ENCODE peak calls at places on chromosomes 3 and 15, in four cellular contexts. C is H1, R is K562, Z is GM12878. V is an unnamed sample.

GRCh38 chr3:118587847-118588246 is 446.8 kb downstream of the IGSF11 start:
- DNase-seq in C (no peak), R (no peak), Z (peak; percentile 9), V (no peak)

GRCh38 chr3:4271834-4272233 is 31.3 kb upstream of the SETMAR start:
- DNase-seq in C (no peak), R (peak; percentile 39), Z (no peak), V (peak; percentile 8)

GRCh38 chr3:49668861-49669260 is 5.3 kb upstream of the APEH start:
- DNase-seq in C (no peak), R (no peak), Z (no peak), V (peak; percentile 21)

GRCh38 chr3:32238027-32238815 is at the start of gene CMTM8:
- DNase-seq in C (no peak), R (peak; percentile 65), Z (no peak), V (peak; percentile 69)

GRCh38 chr3:37240170-37240945 is 66.0 kb upstream of the LRRFIP2 start:
- DNase-seq in C (no peak), R (no peak), Z (no peak), V (no peak)

GRCh38 chr15:69469467-69470191 is 17.0 kb downstream of the RPLP1 start:
- DNase-seq in C (no peak), R (peak; percentile 46), Z (no peak), V (no peak)

GRCh38 chr3:19946291-19946831 is 536 bp upstream of the RAB5A start:
- DNase-seq in C (peak; percentile 17), R (no peak), Z (no peak), V (no peak)

GRCh38 chr3:16053794-16054193 is 120.7 kb upstream of the GALNT15 start:
- DNase-seq in C (no peak), R (no peak), Z (no peak), V (no peak)

GRCh38 chr3:132006605-132007204 is 28.1 kb downstream of the CPNE4 start:
- DNase-seq in C (no peak), R (peak; percentile 14), Z (no peak), V (peak; percentile 25)

GRCh38 chr3:53254190-53254809 is 1.5 kb downstream of the TKT start:
- DNase-seq in C (no peak), R (no peak), Z (no peak), V (no peak)

GRCh38 chr3:45547764-45548683 is 46.5 kb upstream of the LIMD1 start:
- DNase-seq in C (no peak), R (no peak), Z (no peak), V (no peak)

GRCh38 chr3:146577662-146578061 is 27.5 kb downstream of the PLSCR5 start:
- DNase-seq in C (no peak), R (no peak), Z (no peak), V (peak; percentile 39)

GRCh38 chr15:101326026-101326315 is 30.9 kb upstream of the SNRPA1 start:
- DNase-seq in C (no peak), R (no peak), Z (no peak), V (no peak)

GRCh38 chr3:138440137-138440536 is 5.7 kb downstream of the ESYT3 start:
- DNase-seq in C (no peak), R (no peak), Z (no peak), V (no peak)

GRCh38 chr15:66043264-66043663 is 174.0 kb downstream of the RAB11A start:
- DNase-seq in C (no peak), R (no peak), Z (no peak), V (peak; percentile 65)

GRCh38 chr3:23576379-23576959 is 229.3 kb upstream of the UBE2E1 start:
- DNase-seq in C (no peak), R (no peak), Z (no peak), V (no peak)

GRCh38 chr3:15492847-15493360 is 28.6 kb downstream of the COLQ start:
- DNase-seq in C (no peak), R (no peak), Z (no peak), V (no peak)

GRCh38 chr3:50321844-50322385 is 630 bp downstream of the HYAL2 start:
- DNase-seq in C (no peak), R (no peak), Z (no peak), V (peak; percentile 90)

GRCh38 chr3:119352863-119353527 is 58.8 kb downstream of the ARHGAP31 start:
- DNase-seq in C (no peak), R (no peak), Z (no peak), V (peak; percentile 43)

GRCh38 chr3:62562596-62562995 is 189.2 kb upstream of the FEZF2 start:
- DNase-seq in C (no peak), R (no peak), Z (no peak), V (no peak)

GRCh38 chr3:4981160-4981687 is 2.0 kb downstream of the BHLHE40 start:
- DNase-seq in C (no peak), R (no peak), Z (no peak), V (no peak)

GRCh38 chr3:61645148-61645547 is 83.8 kb downstream of the PTPRG start:
- DNase-seq in C (no peak), R (no peak), Z (no peak), V (peak; percentile 77)

GRCh38 chr3:126111126-126111551 is 27.2 kb upstream of the SLC41A3 start:
- DNase-seq in C (no peak), R (no peak), Z (no peak), V (no peak)

GRCh38 chr3:158683216-158683975 is 10.9 kb upstream of the LXN start:
- DNase-seq in C (no peak), R (no peak), Z (no peak), V (no peak)

GRCh38 chr3:31009881-31010280 is 115.4 kb upstream of the GADL1 start:
- DNase-seq in C (no peak), R (no peak), Z (no peak), V (peak; percentile 46)

GRCh38 chr3:141382571-141382970 is 14.3 kb downstream of the ZBTB38 start:
- DNase-seq in C (no peak), R (no peak), Z (no peak), V (no peak)

GRCh38 chr15:84638103-84638502 is 16.0 kb downstream of the WDR73 start:
- DNase-seq in C (no peak), R (peak; percentile 38), Z (no peak), V (peak; percentile 58)

GRCh38 chr3:71468311-71469130 is 115.0 kb downstream of the FOXP1 start:
- DNase-seq in C (peak; percentile 9), R (no peak), Z (no peak), V (no peak)

GRCh38 chr15:101277038-101277822 is at the start of gene SELENOS:
- DNase-seq in C (no peak), R (peak; percentile 91), Z (no peak), V (peak; percentile 77)

GRCh38 chr3:106345353-106346027 is 476.7 kb upstream of the CBLB start:
- DNase-seq in C (no peak), R (no peak), Z (no peak), V (no peak)

GRCh38 chr15:101487060-101487459 is 2.4 kb downstream of the PCSK6 start:
- DNase-seq in C (no peak), R (no peak), Z (no peak), V (no peak)

DNA sequence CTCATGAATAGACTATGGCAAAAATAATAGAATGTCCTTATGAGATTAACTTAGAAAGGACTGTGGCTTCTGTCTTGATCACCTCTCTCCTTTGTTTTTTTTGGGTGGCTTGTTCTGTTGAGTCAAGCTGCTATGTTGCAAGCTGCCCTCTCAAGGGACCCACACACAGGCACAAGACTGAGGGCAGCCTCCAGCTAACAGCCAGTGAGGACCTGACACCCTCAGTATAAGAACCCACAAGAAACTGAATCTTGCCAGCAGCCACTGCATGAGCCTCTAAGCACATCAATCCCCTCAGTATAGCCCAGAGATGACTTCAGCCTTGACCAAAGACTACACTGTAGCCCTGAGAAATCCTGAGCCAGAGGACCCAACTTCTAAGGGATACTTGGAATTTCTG is 361.1 kb downstream of the MCTP2 start:
- DNase-seq in C (no peak), R (no peak), Z (no peak), V (no peak)
- TF ChIP-seq ATF2 in C (no peak), R (no peak), Z (no peak), V (no peak)

GRCh38 chr15:52751522-52751921 is 38.6 kb downstream of the ONECUT1 start:
- DNase-seq in C (no peak), R (no peak), Z (no peak), V (no peak)

GRCh38 chr15:52745326-52746161 is 44.6 kb downstream of the ONECUT1 start:
- DNase-seq in C (peak; percentile 79), R (no peak), Z (no peak), V (no peak)

GRCh38 chr15:52749250-52749649 is 40.9 kb downstream of the ONECUT1 start:
- DNase-seq in C (no peak), R (no peak), Z (peak; percentile 33), V (no peak)

GRCh38 chr15:52746162-52746721 is 43.9 kb downstream of the ONECUT1 start:
- DNase-seq in C (no peak), R (no peak), Z (no peak), V (peak; percentile 32)
- H3K27ac ChIP-seq in C (peak overlapping the region; percentile 92), R (no peak overlapping the region), Z (no peak overlapping the region), V (no peak overlapping the region)

GRCh38 chr3:180690061-180690460 is 10.8 kb upstream of the CCDC39 start:
- DNase-seq in C (no peak), R (no peak), Z (no peak), V (no peak)

GRCh38 chr3:180698760-180699270 is 19.5 kb upstream of the CCDC39 start:
- DNase-seq in C (no peak), R (no peak), Z (no peak), V (no peak)

GRCh38 chr3:180693656-180694055 is 14.4 kb upstream of the CCDC39 start:
- DNase-seq in C (no peak), R (no peak), Z (no peak), V (no peak)
- TF ChIP-seq ATF2 in C (no peak), R (no peak), Z (no peak), V (no peak)

DNA sequence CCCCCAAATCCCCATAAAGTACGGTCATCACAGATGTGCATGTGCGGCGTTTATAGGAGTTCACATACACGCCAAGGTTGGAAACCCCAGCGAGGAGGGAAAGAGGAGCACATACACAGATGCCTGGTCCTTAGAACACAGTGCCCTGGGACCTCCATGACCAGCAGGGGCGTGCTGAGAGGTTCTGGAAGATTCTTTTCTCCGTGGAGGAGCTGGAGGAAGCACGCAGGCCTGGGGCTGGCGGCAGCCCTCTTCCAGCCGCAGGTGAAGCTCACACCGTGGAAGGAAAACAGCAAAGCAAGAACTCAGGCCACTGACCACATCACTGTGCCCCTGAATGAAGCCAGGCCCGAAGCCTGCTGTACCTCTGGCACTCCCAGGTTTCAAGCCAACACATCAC is 61.0 kb upstream of the SEC61A1 start:
- DNase-seq in C (no peak), R (no peak), Z (no peak), V (no peak)
- H3K27ac ChIP-seq in C (no peak overlapping the region), R (no peak overlapping the region), Z (no peak overlapping the region), V (no peak overlapping the region)

DNA sequence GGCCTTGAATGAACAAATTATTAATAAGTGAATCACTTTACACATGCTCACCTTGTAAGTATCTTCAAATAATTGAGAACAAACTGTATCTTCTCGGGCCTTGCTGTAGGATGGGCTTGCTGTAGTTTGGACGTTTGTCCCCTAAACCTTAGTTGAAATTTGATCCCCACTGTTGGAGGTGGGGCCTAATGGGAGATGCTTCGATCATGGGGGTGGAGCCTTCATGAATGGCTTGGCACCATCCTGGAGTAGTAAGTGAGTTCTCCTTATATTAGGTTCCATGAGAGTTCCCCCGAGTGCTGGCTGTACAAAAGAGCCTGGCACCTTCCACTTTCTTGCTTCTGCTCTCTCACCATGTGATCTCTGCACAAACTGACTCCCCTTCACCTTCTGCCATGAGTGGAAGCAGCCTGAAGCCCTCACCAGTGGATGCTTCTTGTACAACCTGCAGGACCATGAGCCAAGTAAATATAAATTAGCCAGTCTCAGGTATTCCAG is 29.3 kb downstream of the PIGB start:
- DNase-seq in C (no peak), R (no peak), Z (no peak), V (no peak)
- TF ChIP-seq ATF2 in C (no peak), R (no peak), Z (no peak), V (no peak)

GRCh38 chr15:75357976-75358673 is 10.3 kb downstream of the MAN2C1 start:
- DNase-seq in C (no peak), R (no peak), Z (no peak), V (no peak)
- H3K27ac ChIP-seq in C (no peak overlapping the region), R (no peak overlapping the region), Z (no peak overlapping the region), V (no peak overlapping the region)